ENCODE peak calls at places on chromosomes 6 and 20, in ten cellular contexts. N, I, Q, E, D, U, H, C, X and V are unnamed samples.
A peak's percentile ranks its signal among the peaks of the same experiment; 100 is the strongest.

GRCh38 chr20:8678098-8678776 is 390.6 kb upstream of the PLCB4 start:
- DNase-seq in N (no peak), I (no peak), Q (peak; percentile 83), E (no peak), D (no peak), U (no peak), H (no peak), C (no peak), X (no peak), V (no peak)

GRCh38 chr6:90028995-90029635 is 134.8 kb downstream of the GJA10 start:
- DNase-seq in N (no peak), I (no peak), Q (no peak), E (no peak), D (no peak), U (no peak), H (no peak), C (no peak), X (no peak), V (no peak)

GRCh38 chr20:35883778-35884540 is 70.3 kb downstream of the SCAND1 start:
- DNase-seq in N (peak; percentile 76), I (peak; percentile 64), Q (peak; percentile 100), E (peak; percentile 76), D (peak; percentile 100), U (peak; percentile 69), H (peak; percentile 85), C (peak; percentile 61), X (peak; percentile 99), V (peak; percentile 63)

GRCh38 chr20:48667889-48668413 is 159.8 kb downstream of the PREX1 start:
- DNase-seq in N (no peak), I (no peak), Q (no peak), E (no peak), D (no peak), U (no peak), H (no peak), C (no peak), X (no peak), V (no peak)

GRCh38 chr6:118319890-118320289 is 228.2 kb upstream of the PLN start:
- DNase-seq in N (peak; percentile 49), I (no peak), Q (no peak), E (no peak), D (no peak), U (no peak), H (no peak), C (no peak), X (no peak), V (no peak)

GRCh38 chr6:206264-206663 is 86.0 kb upstream of the DUSP22 start:
- DNase-seq in N (no peak), I (no peak), Q (no peak), E (no peak), D (no peak), U (no peak), H (no peak), C (no peak), X (no peak), V (no peak)

GRCh38 chr6:137852346-137852745 is 14.7 kb upstream of the TNFAIP3 start:
- DNase-seq in N (no peak), I (no peak), Q (peak; percentile 38), E (no peak), D (peak; percentile 89), U (no peak), H (no peak), C (no peak), X (no peak), V (no peak)

GRCh38 chr20:58826271-58826670 is 24.4 kb downstream of the GNAS-AS1 start:
- DNase-seq in N (no peak), I (no peak), Q (no peak), E (no peak), D (no peak), U (no peak), H (no peak), C (no peak), X (peak; percentile 25), V (no peak)

GRCh38 chr20:56518999-56519398 is 5.5 kb upstream of the FAM209A start:
- DNase-seq in N (no peak), I (no peak), Q (no peak), E (no peak), D (no peak), U (no peak), H (no peak), C (no peak), X (no peak), V (no peak)

GRCh38 chr20:56519551-56519950 is 5.0 kb upstream of the FAM209A start:
- DNase-seq in N (no peak), I (no peak), Q (no peak), E (no peak), D (no peak), U (no peak), H (no peak), C (no peak), X (no peak), V (no peak)

GRCh38 chr20:56518126-56518525 is 6.4 kb upstream of the FAM209A start:
- DNase-seq in N (no peak), I (no peak), Q (no peak), E (no peak), D (no peak), U (no peak), H (no peak), C (no peak), X (no peak), V (no peak)

GRCh38 chr20:56522311-56522710 is 2.2 kb upstream of the FAM209A start:
- DNase-seq in N (no peak), I (no peak), Q (no peak), E (no peak), D (no peak), U (no peak), H (no peak), C (no peak), X (no peak), V (no peak)

GRCh38 chr20:56520180-56520579 is 4.4 kb upstream of the FAM209A start:
- DNase-seq in N (no peak), I (no peak), Q (no peak), E (no peak), D (no peak), U (no peak), H (no peak), C (no peak), X (no peak), V (no peak)
- H3K9ac ChIP-seq in N (no peak overlapping the region), I (no peak overlapping the region), Q (no peak overlapping the region), E (no peak overlapping the region), D (no peak overlapping the region), U (no peak overlapping the region), H (no peak overlapping the region), C (no peak overlapping the region), X (no peak overlapping the region), V (no peak overlapping the region)

DNA sequence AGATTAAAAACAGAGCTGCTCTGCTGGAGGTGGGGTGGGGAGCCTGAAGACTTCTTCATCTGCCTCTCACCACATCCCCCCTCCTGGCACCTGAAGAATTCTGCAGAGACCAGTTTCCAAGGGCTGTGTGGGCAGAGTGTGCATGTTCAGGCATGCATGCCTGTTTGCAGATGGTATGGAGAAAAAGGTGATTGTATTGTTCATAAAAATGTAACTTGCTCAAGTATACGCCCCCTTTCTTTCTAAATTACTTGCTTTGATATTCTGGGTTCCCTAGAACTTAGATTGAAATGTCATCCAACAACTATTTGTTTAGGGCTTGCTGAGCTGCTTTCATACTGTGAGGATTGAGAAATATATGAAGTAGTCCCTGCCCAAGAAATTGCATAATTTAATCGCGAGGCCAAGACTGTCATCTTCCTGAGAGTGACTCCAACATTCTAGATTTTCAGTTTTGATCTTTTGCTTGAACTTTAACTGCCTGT is 83.6 kb downstream of the LCA5 start:
- DNase-seq in N (no peak), I (no peak), Q (no peak), E (no peak), D (peak; percentile 93), U (no peak), H (no peak), C (no peak), X (no peak), V (no peak)
- TF ChIP-seq CTCF in N (no peak), I (no peak), Q (no peak), E (no peak), D (no peak), U (no peak), H (no peak), C (no peak), X (no peak), V (no peak)

GRCh38 chr20:10602141-10602660 is 71.6 kb downstream of the JAG1 start:
- DNase-seq in N (no peak), I (no peak), Q (no peak), E (no peak), D (no peak), U (no peak), H (no peak), C (no peak), X (no peak), V (no peak)

GRCh38 chr20:10605547-10606195 is 68.1 kb downstream of the JAG1 start:
- DNase-seq in N (no peak), I (no peak), Q (no peak), E (no peak), D (no peak), U (no peak), H (no peak), C (no peak), X (no peak), V (no peak)

GRCh38 chr20:10603378-10603777 is 70.4 kb downstream of the JAG1 start:
- DNase-seq in N (no peak), I (no peak), Q (no peak), E (no peak), D (no peak), U (no peak), H (no peak), C (no peak), X (no peak), V (no peak)

GRCh38 chr20:10604865-10605440 is 68.8 kb downstream of the JAG1 start:
- DNase-seq in N (no peak), I (no peak), Q (no peak), E (no peak), D (no peak), U (no peak), H (no peak), C (no peak), X (no peak), V (no peak)

DNA sequence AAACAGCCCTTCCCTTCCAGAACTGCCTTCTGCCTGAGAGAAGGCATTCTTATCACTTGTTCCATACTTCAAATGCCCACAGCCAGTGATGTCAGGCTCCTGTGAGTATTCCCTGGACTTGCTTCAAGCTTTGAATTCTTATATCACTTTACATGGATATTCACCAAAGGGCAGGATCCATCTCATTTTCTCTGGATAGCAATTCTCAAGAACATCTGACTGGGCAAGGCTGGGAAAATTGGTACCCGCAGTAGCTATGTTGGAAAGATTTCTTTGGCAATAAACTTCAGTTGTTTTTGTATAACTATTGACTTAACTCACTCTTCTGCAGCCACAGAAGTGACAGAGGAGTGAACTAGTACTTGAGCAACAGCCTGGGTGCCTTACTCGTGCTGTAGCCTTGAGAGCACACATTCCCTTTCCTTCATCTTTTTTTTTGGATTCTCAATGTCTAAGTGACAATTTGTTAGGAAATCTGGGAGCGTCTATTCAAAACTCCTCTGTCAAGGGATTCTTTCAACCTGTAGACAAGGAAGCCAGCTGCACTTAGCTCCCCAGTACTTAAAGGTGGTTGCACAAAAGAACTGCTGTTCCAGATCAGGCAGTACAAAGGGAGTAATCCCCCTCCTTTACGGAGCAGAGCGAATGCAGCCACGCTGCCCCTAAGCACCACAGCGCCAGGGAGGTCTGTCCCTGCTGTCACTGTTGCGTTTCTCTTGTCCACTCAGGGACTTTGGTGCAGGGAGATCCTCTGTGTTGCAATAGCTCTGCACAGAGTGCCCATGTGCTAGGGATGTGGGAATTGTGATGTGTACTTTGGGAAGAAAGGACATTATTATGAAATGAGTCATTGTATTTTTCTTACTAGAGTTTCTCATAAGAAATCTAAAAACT is 69.6 kb downstream of the JAG1 start:
- DNase-seq in N (peak; percentile 91), I (no peak), Q (peak; percentile 94), E (no peak), D (peak; percentile 86), U (no peak), H (peak; percentile 32), C (no peak), X (peak; percentile 96), V (no peak)
- H3K9ac ChIP-seq in N (no peak overlapping the region), I (no peak overlapping the region), Q (no peak overlapping the region), E (no peak overlapping the region), D (no peak overlapping the region), U (no peak overlapping the region), H (no peak overlapping the region), C (peak overlapping the region; percentile 48), X (peak overlapping the region; percentile 86), V (no peak overlapping the region)

GRCh38 chr6:109894181-109894580 is 83.9 kb upstream of the GPR6 start:
- DNase-seq in N (no peak), I (no peak), Q (no peak), E (no peak), D (no peak), U (no peak), H (no peak), C (no peak), X (no peak), V (no peak)

GRCh38 chr6:109893606-109894005 is 84.5 kb upstream of the GPR6 start:
- DNase-seq in N (no peak), I (no peak), Q (no peak), E (no peak), D (no peak), U (no peak), H (no peak), C (no peak), X (no peak), V (no peak)

GRCh38 chr6:109891924-109892323 is 86.2 kb upstream of the GPR6 start:
- DNase-seq in N (no peak), I (no peak), Q (no peak), E (no peak), D (no peak), U (no peak), H (no peak), C (no peak), X (no peak), V (no peak)

GRCh38 chr6:109896333-109896732 is 81.8 kb upstream of the GPR6 start:
- DNase-seq in N (no peak), I (no peak), Q (peak; percentile 5), E (no peak), D (no peak), U (no peak), H (no peak), C (no peak), X (no peak), V (no peak)

DNA sequence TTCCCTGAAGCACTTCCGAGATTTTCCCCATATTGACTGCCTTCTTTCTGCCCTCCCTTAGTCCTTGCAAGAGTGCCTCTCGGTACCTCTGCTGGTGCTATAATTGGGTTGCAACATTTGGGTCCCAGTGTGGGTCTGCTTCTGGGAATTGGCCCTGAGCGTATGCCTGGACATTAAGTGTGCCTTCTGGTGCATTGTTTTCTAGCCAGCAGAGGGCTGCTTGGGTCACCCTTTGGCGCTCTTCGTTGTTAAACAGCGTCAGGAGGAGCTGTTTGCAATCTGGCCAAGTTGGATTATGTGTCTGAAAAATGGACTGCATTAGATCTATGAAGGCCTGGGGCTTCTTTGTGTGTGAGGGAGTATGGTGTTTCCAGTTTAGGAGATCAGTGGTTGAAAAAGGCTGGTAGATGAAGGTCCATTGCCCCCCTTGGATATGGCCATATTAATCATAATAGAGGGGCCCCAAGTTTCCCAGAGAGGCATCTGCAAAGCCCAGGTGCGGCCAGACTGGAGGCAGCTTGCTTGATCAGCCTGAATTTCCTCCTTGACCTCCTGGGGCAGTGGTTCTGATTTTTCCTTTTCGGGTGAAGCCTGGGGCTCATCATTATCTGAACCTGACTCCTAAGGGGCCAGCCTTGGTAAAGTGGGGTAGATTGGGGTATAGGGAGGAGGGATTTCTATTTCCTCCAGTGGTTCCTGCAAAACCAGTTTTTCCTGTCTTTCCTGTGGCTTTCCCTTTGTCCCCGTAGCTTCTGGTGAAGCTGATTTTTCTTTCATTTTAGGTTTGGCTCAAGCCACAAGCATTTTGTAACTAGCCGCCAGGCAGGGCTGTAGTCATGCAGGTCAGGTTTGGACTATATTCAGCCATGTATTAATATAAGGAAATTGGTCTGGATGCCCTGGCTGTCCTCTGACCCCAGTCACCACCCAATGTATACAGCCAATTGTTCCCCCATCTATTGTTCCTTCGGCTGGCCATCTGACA is 85.4 kb upstream of the GPR6 start:
- DNase-seq in N (no peak), I (no peak), Q (no peak), E (peak; percentile 52), D (peak; percentile 79), U (peak; percentile 56), H (peak; percentile 82), C (no peak), X (peak; percentile 92), V (peak; percentile 72)
- TF ChIP-seq CTCF in N (no peak), I (no peak), Q (no peak), E (peak; percentile 31), D (no peak), U (peak; percentile 3), H (peak; percentile 60), C (no peak), X (peak; percentile 46), V (no peak)